ENCODE peak calls at places on chromosome 17, in seven cellular contexts. A is mucosa of descending colon; E is CD4-positive, CD25-positive, alpha-beta regulatory T cell; Q is A673; K is left ventricle myocardium inferior; G is epithelial cell of esophagus; X is psoas muscle. Z is an unnamed sample.

GRCh38 chr17:57557363-57557762 is 187.7 kb downstream of the CCDC182 start:
- DNase-seq in A (no peak), E (no peak), Q (no peak), K (no peak), G (peak; percentile 6), X (no peak), Z (no peak)

GRCh38 chr17:21282231-21282630 is 2.3 kb upstream of the MAP2K3 start:
- DNase-seq in A (no peak), E (no peak), Q (peak; percentile 72), K (no peak), G (peak; percentile 95), X (peak; percentile 88), Z (no peak)

GRCh38 chr17:29664743-29665479 is 42.2 kb upstream of the CORO6 start:
- DNase-seq in A (no peak), E (no peak), Q (no peak), K (no peak), G (peak; percentile 89), X (no peak), Z (no peak)

GRCh38 chr17:47289302-47289701 is 34.5 kb upstream of the EFCAB13 start:
- DNase-seq in A (no peak), E (no peak), Q (no peak), K (no peak), G (no peak), X (no peak), Z (no peak)

GRCh38 chr17:68344701-68345136 is 53.4 kb downstream of the ARSG start:
- DNase-seq in A (peak; percentile 29), E (peak; percentile 64), Q (no peak), K (no peak), G (no peak), X (no peak), Z (no peak)

GRCh38 chr17:77160032-77160876 is 19.5 kb downstream of the SEC14L1 start:
- DNase-seq in A (no peak), E (no peak), Q (no peak), K (no peak), G (no peak), X (no peak), Z (no peak)

GRCh38 chr17:16516594-16517018 is 24.6 kb upstream of the LRRC75A start:
- DNase-seq in A (no peak), E (no peak), Q (peak; percentile 68), K (no peak), G (peak; percentile 55), X (no peak), Z (no peak)

GRCh38 chr17:58412910-58413630 is 4.3 kb downstream of the RNF43 start:
- DNase-seq in A (no peak), E (no peak), Q (no peak), K (no peak), G (peak; percentile 50), X (no peak), Z (no peak)

GRCh38 chr17:5379351-5380107 is 39.9 kb downstream of the NUP88 start:
- DNase-seq in A (no peak), E (no peak), Q (no peak), K (no peak), G (no peak), X (no peak), Z (no peak)

GRCh38 chr17:40343126-40344119 is 21.1 kb downstream of the GJD3 start:
- DNase-seq in A (peak; percentile 60), E (no peak), Q (no peak), K (peak; percentile 66), G (no peak), X (no peak), Z (no peak)

GRCh38 chr17:73013816-73014663 is 78.4 kb downstream of the SLC39A11 start:
- DNase-seq in A (no peak), E (no peak), Q (peak; percentile 63), K (no peak), G (no peak), X (no peak), Z (no peak)

GRCh38 chr17:33594000-33594399 is 300.9 kb upstream of the ASIC2 start:
- DNase-seq in A (no peak), E (no peak), Q (peak; percentile 33), K (no peak), G (no peak), X (no peak), Z (no peak)

GRCh38 chr17:63698381-63698885 is 1.5 kb downstream of the LIMD2 start:
- DNase-seq in A (peak; percentile 50), E (peak; percentile 53), Q (no peak), K (no peak), G (no peak), X (no peak), Z (no peak)

GRCh38 chr17:80466188-80466705 is 10.2 kb downstream of the NPTX1 start:
- DNase-seq in A (no peak), E (no peak), Q (no peak), K (no peak), G (no peak), X (no peak), Z (no peak)

GRCh38 chr17:55478971-55479370 is 32.3 kb downstream of the SMIM36 start:
- DNase-seq in A (no peak), E (no peak), Q (no peak), K (no peak), G (no peak), X (no peak), Z (no peak)

GRCh38 chr17:4834621-4835020 is 1.5 kb downstream of the MINK1 start:
- DNase-seq in A (peak; percentile 47), E (no peak), Q (no peak), K (no peak), G (no peak), X (no peak), Z (no peak)

GRCh38 chr17:81037026-81037782 is 2.3 kb downstream of the BAIAP2 start:
- DNase-seq in A (no peak), E (no peak), Q (no peak), K (peak; percentile 80), G (peak; percentile 91), X (peak; percentile 84), Z (no peak)

GRCh38 chr17:80529104-80529903 is 15.3 kb upstream of the RPTOR start:
- DNase-seq in A (no peak), E (no peak), Q (no peak), K (no peak), G (no peak), X (peak; percentile 84), Z (no peak)

GRCh38 chr17:61280338-61280737 is 119.3 kb upstream of the TBX2 start:
- DNase-seq in A (no peak), E (no peak), Q (no peak), K (no peak), G (no peak), X (no peak), Z (peak; percentile 49)

GRCh38 chr17:57461082-57461481 is 204.8 kb downstream of the MSI2 start:
- DNase-seq in A (no peak), E (no peak), Q (no peak), K (no peak), G (peak; percentile 65), X (peak; percentile 76), Z (peak; percentile 49)

GRCh38 chr17:69651921-69652320 is 237.4 kb downstream of the MAP2K6 start:
- DNase-seq in A (no peak), E (no peak), Q (no peak), K (no peak), G (no peak), X (no peak), Z (no peak)

GRCh38 chr17:69643686-69644085 is 229.2 kb downstream of the MAP2K6 start:
- DNase-seq in A (no peak), E (no peak), Q (no peak), K (no peak), G (no peak), X (no peak), Z (no peak)

DNA sequence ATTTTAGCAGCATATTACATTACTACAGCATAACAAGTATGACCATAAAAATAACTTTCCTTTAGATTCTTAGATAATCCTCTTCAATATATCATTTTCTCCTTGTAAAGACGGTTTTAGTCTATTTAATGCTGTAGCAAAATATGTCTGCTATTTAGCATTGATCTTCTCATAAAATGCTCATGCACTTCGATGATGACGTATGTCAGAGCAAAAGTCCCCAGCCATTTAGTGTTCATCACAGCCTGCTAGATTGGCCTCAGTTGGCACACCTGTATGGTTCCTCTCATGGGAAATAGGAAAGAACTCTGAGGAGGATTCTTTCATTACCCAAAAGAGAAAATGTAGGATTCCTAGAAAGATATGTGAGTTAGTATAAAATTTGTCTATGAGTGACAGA is 232.2 kb downstream of the MAP2K6 start:
- DNase-seq in A (no peak), E (no peak), Q (no peak), K (no peak), G (no peak), X (no peak), Z (no peak)
- H3K4me3 ChIP-seq in A (no peak overlapping the region), E (no peak overlapping the region), Q (no peak overlapping the region), K (no peak overlapping the region), G (no peak overlapping the region), X (no peak overlapping the region), Z (no peak overlapping the region)

DNA sequence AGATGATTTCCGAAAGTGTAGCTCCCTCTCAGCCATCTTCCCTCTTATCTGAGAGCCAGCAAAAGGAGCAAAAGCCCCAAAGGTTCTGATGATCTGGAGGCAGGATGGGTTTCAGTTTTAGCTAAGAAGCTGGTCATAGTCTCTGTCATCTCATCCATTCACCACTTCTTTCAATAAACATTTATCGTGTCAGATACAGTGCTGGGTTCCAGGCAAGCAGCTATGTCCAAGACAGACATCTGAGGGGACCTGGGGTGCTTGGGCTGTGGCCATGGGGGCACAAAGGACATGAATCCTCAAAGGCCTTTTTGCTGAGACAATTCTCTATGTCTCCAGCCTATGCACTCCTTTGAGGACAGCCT is 1.0 kb upstream of the ETV4 start:
- DNase-seq in A (no peak), E (no peak), Q (no peak), K (no peak), G (no peak), X (no peak), Z (no peak)
- H3K4me3 ChIP-seq in A (no peak overlapping the region), E (peak overlapping the region; percentile 82), Q (no peak overlapping the region), K (no peak overlapping the region), G (no peak overlapping the region), X (no peak overlapping the region), Z (no peak overlapping the region)

GRCh38 chr17:50950002-50950877 is 84.1 kb upstream of the TOB1 start:
- DNase-seq in A (peak; percentile 88), E (peak; percentile 67), Q (peak; percentile 48), K (peak; percentile 77), G (peak; percentile 95), X (peak; percentile 93), Z (peak; percentile 56)
- H3K4me3 ChIP-seq in A (no peak overlapping the region), E (no peak overlapping the region), Q (no peak overlapping the region), K (peak overlapping the region; percentile 38), G (no peak overlapping the region), X (peak overlapping the region; percentile 48), Z (no peak overlapping the region)

GRCh38 chr17:15261818-15262290 is 3.3 kb downstream of the PMP22 start:
- DNase-seq in A (peak; percentile 44), E (no peak), Q (peak; percentile 3), K (peak; percentile 34), G (no peak), X (no peak), Z (no peak)
- H3K4me3 ChIP-seq in A (peak overlapping the region; percentile 21), E (no peak overlapping the region), Q (no peak overlapping the region), K (peak overlapping the region; percentile 90), G (no peak overlapping the region), X (peak overlapping the region; percentile 81), Z (no peak overlapping the region)